ENCODE peak calls at places on chromosomes 16 and 17, in six cellular contexts. A is EL; Z is activated T-helper 1 cell treated with anti-CD3 and anti-CD28 coated beads, Interleukin-12 subunit alpha, Interleukin-12 subunit beta, Interleukin-2, Interleukin-4 antibody, amounts not matched to agents 30 ng/mL and 10 ng/mL and 1 ng/mL, durations not matched to agents 14 hours and 24 hours and 36 hours; Y is skeletal muscle cell; W is AML-193; F is HEK293T. H is an unnamed sample.

GRCh38 chr16:50071075-50071671 is 5.4 kb downstream of the HEATR3 start:
- DNase-seq in A (no peak), Z (no peak), Y (no peak), W (no peak), F (no peak), H (no peak)

GRCh38 chr16:66695935-66696668 is 441 bp downstream of the CMTM4 start:
- DNase-seq in A (no peak), Z (peak; percentile 3), Y (no peak), W (no peak), F (no peak), H (no peak)

GRCh38 chr16:57271063-57271345 is 13.5 kb downstream of the PLLP start:
- DNase-seq in A (no peak), Z (no peak), Y (no peak), W (no peak), F (no peak), H (no peak)

GRCh38 chr17:38676706-38677504 is 2.1 kb upstream of the EPOP start:
- DNase-seq in A (peak; percentile 86), Z (peak; percentile 75), Y (peak; percentile 27), W (peak; percentile 95), F (peak; percentile 75), H (peak; percentile 70)

GRCh38 chr16:4332083-4332482 is 16.2 kb downstream of the GLIS2 start:
- DNase-seq in A (no peak), Z (no peak), Y (no peak), W (no peak), F (no peak), H (no peak)

GRCh38 chr17:81378941-81379511 is 16.2 kb upstream of the BAHCC1 start:
- DNase-seq in A (no peak), Z (no peak), Y (no peak), W (no peak), F (no peak), H (no peak)

GRCh38 chr17:78131172-78132085 is 858 bp downstream of the TMC8 start:
- DNase-seq in A (no peak), Z (peak; percentile 48), Y (no peak), W (no peak), F (no peak), H (no peak)

GRCh38 chr17:47883589-47884426 is 12.2 kb upstream of the SP2 start:
- DNase-seq in A (no peak), Z (no peak), Y (peak; percentile 37), W (no peak), F (peak; percentile 35), H (no peak)

GRCh38 chr17:51860934-51861561 is 297.5 kb downstream of the CA10 start:
- DNase-seq in A (peak; percentile 28), Z (no peak), Y (no peak), W (peak; percentile 54), F (peak; percentile 43), H (peak; percentile 9)

GRCh38 chr16:73126453-73126853 is 78.5 kb upstream of the ZFHX3 start:
- DNase-seq in A (peak; percentile 51), Z (no peak), Y (peak; percentile 94), W (no peak), F (no peak), H (peak; percentile 94)

GRCh38 chr17:67488161-67488560 is 111.1 kb downstream of the PITPNC1 start:
- DNase-seq in A (no peak), Z (no peak), Y (no peak), W (no peak), F (no peak), H (peak; percentile 37)

GRCh38 chr16:72959301-72959996 is 88.5 kb downstream of the ZFHX3 start:
- DNase-seq in A (no peak), Z (no peak), Y (no peak), W (no peak), F (no peak), H (no peak)

GRCh38 chr17:75535119-75535537 is 9.6 kb downstream of the LLGL2 start:
- DNase-seq in A (no peak), Z (peak; percentile 56), Y (no peak), W (no peak), F (no peak), H (no peak)

GRCh38 chr17:1783271-1783670 is 21.4 kb downstream of the SERPINF1 start:
- DNase-seq in A (no peak), Z (no peak), Y (no peak), W (no peak), F (no peak), H (no peak)

GRCh38 chr16:59440-60059 is 5.9 kb downstream of the SNRNP25 start:
- DNase-seq in A (no peak), Z (no peak), Y (no peak), W (no peak), F (no peak), H (no peak)